ENCODE peak calls at places on chromosomes 1 and 21, in four cellular contexts. Z is HepG2, E is K562, V is Panc1. H is an unnamed sample.

GRCh38 chr21:36704281-36704957 is 5.5 kb downstream of the SIM2 start:
- DNase-seq in E (no peak), Z (no peak), V (no peak), H (no peak)

GRCh38 chr1:18530567-18531502 is 50.1 kb downstream of the KLHDC7A start:
- DNase-seq in E (peak), V (peak), Z (peak), H (peak)

GRCh38 chr1:95017775-95018174 is 55.0 kb downstream of the ALG14 start:
- DNase-seq in V (no peak), E (no peak), Z (no peak), H (no peak)

GRCh38 chr1:65528104-65528503 is 107.6 kb downstream of the LEPR start:
- DNase-seq in E (no peak), V (no peak), Z (no peak), H (no peak)

GRCh38 chr1:64392109-64392508 is 77.8 kb upstream of the CACHD1 start:
- DNase-seq in Z (no peak), V (no peak), E (no peak), H (no peak)

GRCh38 chr1:233868461-233868860 is 36.0 kb upstream of the SLC35F3 start:
- DNase-seq in Z (no peak), E (no peak), V (no peak), H (no peak)

GRCh38 chr1:28087614-28088167 is 719 bp downstream of the EYA3 start:
- DNase-seq in E (peak), V (no peak), Z (peak), H (no peak)

GRCh38 chr1:9233241-9233941 is 1.2 kb upstream of the H6PD start:
- DNase-seq in Z (peak), E (no peak), V (no peak), H (no peak)

GRCh38 chr1:205016075-205016474 is 26.9 kb upstream of the CNTN2 start:
- DNase-seq in E (no peak), Z (no peak), V (no peak), H (no peak)

GRCh38 chr1:167373398-167373797 is 144.9 kb downstream of the CD247 start:
- DNase-seq in Z (no peak), E (peak), V (no peak), H (no peak)

GRCh38 chr1:163875214-163875926 is 553.6 kb downstream of the NUF2 start:
- DNase-seq in E (no peak), V (no peak), Z (no peak), H (no peak)

GRCh38 chr1:44810101-44810761 is 1.9 kb downstream of the BTBD19 start:
- DNase-seq in Z (no peak), E (no peak), V (no peak), H (no peak)

GRCh38 chr21:34031835-34032370 is 41.5 kb upstream of the MRPS6 start:
- DNase-seq in E (no peak), Z (peak), V (no peak), H (no peak)

GRCh38 chr1:29650041-29650400 is 413.7 kb downstream of the PTPRU start:
- DNase-seq in Z (no peak), V (no peak), E (no peak), H (no peak)

GRCh38 chr1:161131721-161132409 is 602 bp downstream of the DEDD start:
- DNase-seq in V (no peak), E (peak), Z (no peak), H (no peak)

GRCh38 chr21:45517249-45518065 is 24.8 kb downstream of the SLC19A1 start:
- DNase-seq in E (peak), Z (no peak), V (no peak), H (no peak)

GRCh38 chr1:227954163-227954850 is 6.6 kb upstream of the WNT9A start:
- DNase-seq in E (no peak), Z (no peak), V (no peak), H (no peak)

GRCh38 chr21:19712441-19712840 is 1285.8 kb upstream of the NCAM2 start:
- DNase-seq in E (no peak), V (no peak), Z (no peak), H (no peak)

GRCh38 chr1:85654066-85654782 is 54.0 kb downstream of the ZNHIT6 start:
- DNase-seq in E (no peak), V (no peak), Z (peak), H (peak)

GRCh38 chr1:152078831-152079549 is 9.9 kb downstream of the TCHHL1 start:
- DNase-seq in V (no peak), Z (no peak), E (no peak), H (no peak)

GRCh38 chr1:43537423-43538142 is 6.9 kb downstream of the PTPRF start:
- DNase-seq in Z (no peak), V (no peak), E (no peak), H (no peak)

GRCh38 chr21:16568661-16569060 is 838.9 kb downstream of the USP25 start:
- DNase-seq in E (no peak), V (no peak), Z (no peak), H (no peak)

GRCh38 chr1:30856260-30856790 is 52.2 kb downstream of the SDC3 start:
- DNase-seq in E (no peak), V (no peak), Z (no peak), H (no peak)

GRCh38 chr1:40944841-40945430 is 34.6 kb upstream of the CTPS1 start:
- DNase-seq in E (no peak), Z (peak), V (no peak), H (no peak)

GRCh38 chr1:151638074-151638775 is 26.4 kb downstream of the SNX27 start:
- DNase-seq in Z (peak), V (no peak), E (no peak), H (no peak)

GRCh38 chr1:48789903-48790302 is 13.2 kb upstream of the BEND5 start:
- DNase-seq in Z (no peak), E (no peak), V (no peak), H (no peak)

GRCh38 chr1:205045146-205045545 is 2.1 kb downstream of the CNTN2 start:
- DNase-seq in E (no peak), Z (no peak), V (no peak), H (no peak)

GRCh38 chr1:174407705-174408104 is 40.1 kb upstream of the GPR52 start:
- DNase-seq in V (no peak), Z (no peak), E (no peak), H (no peak)

GRCh38 chr1:180131510-180131909 is 23.2 kb upstream of the QSOX1 start:
- DNase-seq in V (no peak), Z (peak), E (no peak), H (no peak)

GRCh38 chr1:110787328-110788071 is 85.4 kb upstream of the CD53 start:
- DNase-seq in E (no peak), Z (no peak), V (no peak), H (no peak)

GRCh38 chr1:21635138-21635535 is 34.0 kb downstream of the RAP1GAP start:
- DNase-seq in E (no peak), V (no peak), Z (no peak), H (no peak)

GRCh38 chr1:159916240-159917051 is 8.9 kb downstream of the TAGLN2 start:
- DNase-seq in E (no peak), V (peak), Z (peak), H (no peak)

GRCh38 chr1:39452540-39452939 is 38.9 kb upstream of the BMP8A start:
- DNase-seq in E (no peak), V (no peak), Z (no peak), H (no peak)

GRCh38 chr21:45998276-45998701 is 16.7 kb downstream of the COL6A1 start:
- DNase-seq in E (no peak), V (no peak), Z (no peak), H (no peak)

GRCh38 chr1:224457782-224458144 is 23.2 kb upstream of the WDR26 start:
- DNase-seq in E (no peak), Z (no peak), V (no peak), H (no peak)

GRCh38 chr1:52658795-52659194 is 25.8 kb downstream of the SHISAL2A start:
- DNase-seq in Z (no peak), E (no peak), V (no peak), H (no peak)

GRCh38 chr1:38585971-38586370 is 273.6 kb downstream of the RRAGC start:
- DNase-seq in V (no peak), E (no peak), Z (no peak), H (no peak)

GRCh38 chr21:17550671-17551308 is 37.9 kb downstream of the CXADR start:
- DNase-seq in E (no peak), Z (no peak), V (no peak), H (no peak)

GRCh38 chr1:8016244-8017241 is 9.6 kb downstream of the ERRFI1 start:
- DNase-seq in V (no peak), E (no peak), Z (no peak), H (no peak)
- TF ChIP-seq TCF7L2 in V (no peak), E (no peak), Z (no peak), H (no peak)

GRCh38 chr1:101005191-101005590 is 20.4 kb downstream of the DPH5 start:
- DNase-seq in Z (no peak), V (no peak), E (no peak), H (no peak)

GRCh38 chr1:101003012-101003650 is 22.5 kb downstream of the DPH5 start:
- DNase-seq in E (no peak), Z (peak), V (no peak), H (no peak)

GRCh38 chr1:101002551-101002950 is 23.0 kb downstream of the DPH5 start:
- DNase-seq in E (no peak), V (no peak), Z (no peak), H (no peak)

GRCh38 chr1:101004666-101005065 is 20.9 kb downstream of the DPH5 start:
- DNase-seq in Z (peak), E (no peak), V (no peak), H (no peak)

GRCh38 chr1:101004061-101004460 is 21.5 kb downstream of the DPH5 start:
- DNase-seq in E (no peak), Z (peak), V (no peak), H (no peak)
- TF ChIP-seq TCF7L2 in E (no peak), Z (no peak), V (no peak), H (no peak)

DNA sequence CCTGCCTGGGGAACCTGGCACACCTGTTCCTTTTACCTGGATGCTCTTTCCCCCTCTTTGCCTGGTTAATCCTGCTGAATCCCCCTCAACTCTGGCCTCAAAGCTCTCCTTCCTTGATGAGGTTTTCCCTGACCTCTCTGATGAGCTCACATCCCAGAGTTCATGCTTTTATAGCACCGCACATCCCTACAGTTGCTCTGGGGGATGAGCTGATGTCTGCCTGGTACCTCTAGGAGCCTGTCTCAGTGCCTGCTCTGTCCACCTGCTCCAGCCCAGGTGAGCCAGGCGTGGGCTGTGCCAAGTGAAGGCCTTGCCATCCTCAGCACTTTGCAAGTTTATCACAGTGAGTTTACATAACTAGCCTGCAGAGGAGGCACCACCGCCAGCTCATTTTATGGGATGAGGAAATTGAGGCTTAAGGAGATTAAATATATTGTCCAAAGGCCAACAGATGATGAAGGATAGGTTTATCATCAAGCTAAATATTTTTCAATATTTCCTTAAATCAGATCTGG is 58.6 kb upstream of the TMPRSS2 start:
- DNase-seq in Z (no peak), E (no peak), V (no peak), H (no peak)
- TF ChIP-seq TCF7L2 in Z (no peak), E (no peak), V (no peak), H (no peak)

DNA sequence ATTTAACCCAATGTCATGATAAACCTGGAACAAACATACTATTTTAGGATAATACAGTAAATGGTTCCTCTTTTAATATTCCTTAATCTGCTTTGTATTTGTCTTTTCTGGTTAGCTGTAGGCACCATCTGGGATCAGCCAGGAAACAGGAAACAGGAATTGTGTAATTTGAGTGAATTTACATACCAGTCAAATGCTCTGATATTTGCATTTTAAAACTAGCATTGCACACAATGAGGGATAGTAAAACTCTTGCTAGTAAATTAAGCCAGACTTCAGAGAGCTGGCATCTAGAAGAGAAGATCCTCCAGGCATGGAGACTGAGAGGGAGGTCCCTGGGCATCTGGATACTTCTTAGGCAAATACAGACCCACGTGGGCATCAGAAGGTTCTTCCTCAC is 103.5 kb downstream of the HMCN1 start:
- DNase-seq in E (no peak), V (no peak), Z (no peak), H (no peak)
- TF ChIP-seq TCF7L2 in E (no peak), V (no peak), Z (no peak), H (no peak)

GRCh38 chr1:245715291-245715701 is 560.5 kb downstream of the KIF26B start:
- DNase-seq in V (no peak), Z (no peak), E (no peak), H (no peak)
- TF ChIP-seq TCF7L2 in V (no peak), Z (no peak), E (no peak), H (no peak)

DNA sequence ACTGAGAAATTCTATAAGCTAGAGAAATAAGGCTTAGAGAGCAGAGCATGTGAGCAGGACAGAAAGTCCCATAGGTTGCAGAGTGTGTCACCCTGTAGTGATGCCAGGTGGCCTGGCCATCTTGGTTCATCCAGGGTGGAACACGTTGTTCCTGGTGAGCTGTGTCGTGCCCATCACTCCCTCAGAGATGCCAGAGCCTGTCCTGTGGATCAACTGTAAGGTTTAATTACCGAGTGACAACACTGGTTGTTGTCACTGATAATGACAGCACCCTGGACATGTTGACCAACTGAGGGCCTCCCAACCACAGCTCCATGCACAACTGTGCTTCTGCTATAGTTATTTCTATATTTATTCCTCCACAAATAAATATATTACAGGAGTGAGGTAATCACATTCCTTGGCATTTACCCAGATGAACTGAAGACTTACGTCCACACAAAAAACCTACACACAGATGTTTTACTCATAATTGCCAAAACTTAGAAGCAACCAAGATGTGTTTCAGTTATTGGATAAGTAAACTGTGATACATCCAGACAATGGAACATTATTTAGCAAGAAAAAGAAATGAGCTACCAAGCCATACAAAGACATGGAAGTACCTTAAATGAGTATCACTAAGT is 6.2 kb downstream of the C1orf198 start:
- DNase-seq in Z (no peak), V (no peak), E (no peak), H (no peak)
- TF ChIP-seq TCF7L2 in Z (no peak), V (no peak), E (no peak), H (no peak)

GRCh38 chr21:43366656-43367055 is 60.3 kb downstream of the SIK1 start:
- DNase-seq in V (no peak), Z (no peak), E (no peak), H (no peak)

GRCh38 chr21:43365611-43366426 is 61.1 kb downstream of the SIK1 start:
- DNase-seq in V (no peak), E (no peak), Z (no peak), H (no peak)

GRCh38 chr21:43364261-43364510 is 62.7 kb downstream of the SIK1 start:
- DNase-seq in Z (no peak), E (no peak), V (no peak), H (no peak)

GRCh38 chr21:43363506-43364260 is 63.2 kb downstream of the SIK1 start:
- DNase-seq in E (no peak), V (no peak), Z (no peak), H (no peak)

GRCh38 chr21:43364851-43365424 is 62.0 kb downstream of the SIK1 start:
- DNase-seq in Z (peak), E (no peak), V (no peak), H (no peak)
- TF ChIP-seq TCF7L2 in Z (no peak), E (no peak), V (no peak), H (no peak)

GRCh38 chr1:5750186-5751170 is 241.7 kb downstream of the NPHP4 start:
- DNase-seq in E (no peak), Z (no peak), V (no peak), H (no peak)
- TF ChIP-seq TCF7L2 in E (no peak), Z (no peak), V (no peak), H (no peak)

GRCh38 chr1:26278835-26279597 is 870 bp upstream of the SH3BGRL3 start:
- DNase-seq in V (no peak), E (peak), Z (no peak), H (no peak)
- TF ChIP-seq TCF7L2 in V (no peak), E (no peak), Z (no peak), H (no peak)

GRCh38 chr1:235933483-235934116 is 66.9 kb upstream of the LYST start:
- DNase-seq in E (no peak), V (no peak), Z (no peak), H (no peak)
- TF ChIP-seq TCF7L2 in E (no peak), V (no peak), Z (no peak), H (no peak)

H was measured in HCT116.